ENCODE peak calls at places on chromosomes 4 and X, in six cellular contexts. V is A549, E is HepG2, F is endothelial cell of umbilical vein, B is GM12878, H is K562. S is an unnamed sample.
A peak's percentile ranks its signal among the peaks of the same experiment; 100 is the strongest.

GRCh38 chrX:13646154-13646549 is 6.8 kb upstream of the TCEANC start:
- DNase-seq in V (peak; percentile 24), H (peak; percentile 31), F (peak; percentile 42), E (peak; percentile 30), B (no peak), S (peak; percentile 53)

GRCh38 chr4:119299221-119300071 is 22.5 kb downstream of the FABP2 start:
- DNase-seq in F (peak; percentile 56), V (no peak), E (peak; percentile 54), B (peak; percentile 32), H (peak; percentile 10), S (peak; percentile 50)

GRCh38 chrX:154372612-154373022 is 1.8 kb downstream of the FLNA start:
- DNase-seq in V (peak; percentile 27), E (peak; percentile 27), B (peak; percentile 31), F (no peak), H (no peak), S (peak; percentile 26)

GRCh38 chrX:117196481-117196880 is 733.7 kb upstream of the CT83 start:
- DNase-seq in E (no peak), B (no peak), F (no peak), H (no peak), V (no peak), S (no peak)

GRCh38 chrX:13778916-13779315 is 38.0 kb downstream of the GPM6B start:
- DNase-seq in F (peak; percentile 68), E (no peak), V (no peak), B (no peak), H (no peak), S (peak; percentile 25)

GRCh38 chr4:94304365-94304971 is 38.2 kb downstream of the HPGDS start:
- DNase-seq in F (peak; percentile 66), E (peak; percentile 21), V (peak; percentile 18), B (no peak), H (no peak), S (peak; percentile 36)

GRCh38 chr4:726235-726787 is 20.7 kb downstream of the PCGF3 start:
- DNase-seq in H (no peak), F (peak; percentile 57), E (no peak), V (no peak), B (no peak), S (peak; percentile 33)

GRCh38 chr4:176856421-176856820 is 63.7 kb upstream of the VEGFC start:
- DNase-seq in H (no peak), F (no peak), V (no peak), B (no peak), E (no peak), S (no peak)

GRCh38 chr4:140260227-140260626 is 106.2 kb upstream of the MAML3 start:
- DNase-seq in F (peak; percentile 66), V (peak; percentile 20), B (no peak), E (no peak), H (no peak), S (no peak)

GRCh38 chrX:151753313-151754041 is 18.9 kb downstream of the CNGA2 start:
- DNase-seq in H (peak; percentile 65), E (peak; percentile 13), B (no peak), F (peak; percentile 49), V (peak; percentile 50), S (peak; percentile 52)

GRCh38 chrX:38804481-38805293 is 3.4 kb downstream of the MID1IP1 start:
- DNase-seq in F (peak; percentile 22), B (no peak), E (no peak), H (peak; percentile 35), V (peak; percentile 7), S (peak; percentile 47)

DNA sequence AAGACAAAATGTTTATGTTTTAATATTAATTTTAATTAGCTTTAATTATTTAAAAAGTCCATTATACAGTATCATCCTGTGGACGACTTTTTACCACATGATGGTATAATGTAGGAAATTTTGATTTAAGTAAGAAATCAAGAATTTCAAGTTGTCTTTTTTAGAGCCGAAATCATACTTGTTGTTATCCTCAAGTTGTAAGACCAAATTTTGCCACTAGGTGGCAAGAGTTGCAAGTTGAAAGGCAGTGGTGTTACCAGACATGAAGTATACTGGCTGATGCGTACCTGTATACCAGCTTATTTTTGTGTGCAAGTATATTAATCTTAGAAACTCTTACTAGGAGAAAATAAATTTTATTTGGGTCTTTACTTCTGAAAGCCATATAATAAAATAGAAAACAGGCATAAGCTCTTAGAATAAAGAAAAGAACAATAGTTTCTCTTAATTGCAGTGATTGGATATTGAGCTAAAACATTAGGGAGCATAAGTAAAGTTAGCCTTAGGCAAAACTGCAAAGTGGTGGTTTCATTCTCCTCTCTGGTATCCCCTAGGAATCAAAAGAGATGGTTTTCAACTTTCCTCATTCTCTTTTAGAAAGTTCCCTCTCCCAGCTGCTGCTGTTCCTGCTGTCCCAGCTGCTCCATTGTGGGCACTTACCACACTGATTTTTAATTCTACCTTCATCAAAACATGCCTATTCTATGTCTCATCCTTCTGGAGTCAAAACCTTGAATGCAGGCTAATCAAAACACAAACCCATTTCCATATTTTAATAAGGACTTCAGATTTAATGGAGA is 118.1 kb upstream of the WDFY3 start:
- DNase-seq in V (peak; percentile 2), F (peak; percentile 67), E (peak; percentile 60), H (peak; percentile 35), B (no peak), S (peak; percentile 66)
- TF ChIP-seq MYC in V (no peak), F (no peak), E (no peak), H (no peak), B (no peak), S (no peak)

DNA sequence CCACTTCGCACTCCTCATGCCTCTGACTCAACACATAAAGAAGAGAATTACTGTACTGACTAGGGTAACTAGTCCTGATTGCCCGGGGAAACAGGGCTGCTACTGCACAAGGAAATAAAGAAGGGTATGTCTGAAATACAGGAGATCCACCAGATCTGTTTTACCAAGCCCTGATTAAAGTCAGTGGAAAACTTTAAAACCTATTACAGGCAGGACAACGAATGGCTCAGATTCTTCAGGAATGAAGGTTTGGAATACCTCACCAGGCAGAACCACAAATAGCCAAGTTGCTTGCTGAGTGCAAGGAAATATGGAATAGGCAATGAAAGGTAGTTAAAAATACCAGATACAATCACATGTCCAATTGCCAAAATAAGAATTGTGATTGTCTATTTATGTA is 17.3 kb downstream of the LAMTOR3 start:
- DNase-seq in H (no peak), F (no peak), V (no peak), B (no peak), E (no peak), S (no peak)
- TF ChIP-seq POLR2A in H (no peak), F (no peak), V (no peak), B (no peak), E (no peak), S (no peak)

GRCh38 chr4:41413670-41414069 is 124.3 kb upstream of the LIMCH1 start:
- DNase-seq in H (no peak), V (no peak), E (no peak), F (peak; percentile 30), B (no peak), S (peak; percentile 29)
- H3K4me3 ChIP-seq in H (no peak overlapping the region), V (no peak overlapping the region), E (no peak overlapping the region), F (no peak overlapping the region), B (no peak overlapping the region), S (no peak overlapping the region)

DNA sequence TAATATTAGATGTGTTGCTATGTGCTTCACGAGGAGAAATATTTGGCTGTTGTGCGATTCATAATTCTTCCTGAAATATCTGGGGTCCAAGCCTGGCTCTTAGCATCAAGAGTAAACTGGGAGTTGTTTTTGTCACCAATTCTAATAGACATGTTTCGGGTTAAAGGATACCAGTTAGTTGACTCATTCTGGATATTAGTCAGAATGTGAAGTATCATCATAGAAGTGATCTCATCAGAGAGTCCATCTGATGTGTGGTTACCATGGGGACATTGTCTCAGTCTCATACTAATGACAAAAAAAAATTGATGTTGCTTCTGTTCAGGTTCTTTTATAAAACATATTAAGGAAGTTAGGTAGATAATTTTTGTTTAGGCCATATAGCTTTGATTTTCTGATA is 57.2 kb upstream of the MTMR1 start:
- DNase-seq in E (no peak), H (no peak), B (peak; percentile 5), V (peak; percentile 33), F (peak; percentile 24), S (no peak)
- TF ChIP-seq MYC in E (no peak), H (no peak), B (no peak), V (no peak), F (no peak), S (no peak)

DNA sequence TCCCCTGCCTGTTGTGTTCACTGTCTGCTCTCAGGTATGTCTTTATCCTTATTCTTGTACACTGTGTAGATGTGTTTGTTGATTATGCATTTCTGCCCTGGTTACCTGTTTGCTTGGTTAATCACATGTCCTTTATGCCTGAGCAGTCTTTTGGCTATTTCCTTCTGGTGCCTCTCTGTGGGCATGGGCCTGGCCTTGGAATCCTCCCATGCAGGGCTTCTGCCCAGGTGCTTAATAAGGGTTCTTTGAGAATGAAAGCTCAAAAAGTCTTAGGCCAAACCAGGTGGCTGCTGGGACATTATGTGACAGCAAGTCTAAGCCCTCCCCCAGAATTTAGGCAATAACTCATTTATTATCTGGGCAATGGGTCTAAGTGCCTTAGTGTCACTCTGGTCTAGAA is 26.5 kb downstream of the OTUD6A start:
- DNase-seq in E (no peak), V (no peak), H (no peak), B (no peak), F (no peak), S (no peak)
- TF ChIP-seq POLR2A in E (no peak), V (no peak), H (no peak), B (no peak), F (no peak), S (no peak)

GRCh38 chr4:153220709-153221367 is 16.6 kb downstream of the TRIM2 start:
- DNase-seq in H (no peak), B (no peak), V (no peak), E (no peak), F (no peak), S (no peak)

GRCh38 chr4:153222790-153223417 is 18.7 kb downstream of the TRIM2 start:
- DNase-seq in V (no peak), B (no peak), F (peak; percentile 69), H (no peak), E (no peak), S (peak; percentile 55)

GRCh38 chr4:153221783-153222161 is 17.5 kb downstream of the TRIM2 start:
- DNase-seq in B (no peak), V (no peak), F (no peak), E (no peak), H (no peak), S (no peak)

GRCh38 chr4:153223418-153223792 is 19.2 kb downstream of the TRIM2 start:
- DNase-seq in H (no peak), F (no peak), V (no peak), E (no peak), B (no peak), S (no peak)

GRCh38 chr4:153222162-153222789 is 18.0 kb downstream of the TRIM2 start:
- DNase-seq in B (no peak), H (no peak), E (no peak), V (no peak), F (peak; percentile 82), S (no peak)
- H3K4me3 ChIP-seq in B (peak overlapping the region; percentile 58), H (no peak overlapping the region), E (peak overlapping the region; percentile 74), V (no peak overlapping the region), F (peak overlapping the region; percentile 73), S (peak overlapping the region; percentile 37)

DNA sequence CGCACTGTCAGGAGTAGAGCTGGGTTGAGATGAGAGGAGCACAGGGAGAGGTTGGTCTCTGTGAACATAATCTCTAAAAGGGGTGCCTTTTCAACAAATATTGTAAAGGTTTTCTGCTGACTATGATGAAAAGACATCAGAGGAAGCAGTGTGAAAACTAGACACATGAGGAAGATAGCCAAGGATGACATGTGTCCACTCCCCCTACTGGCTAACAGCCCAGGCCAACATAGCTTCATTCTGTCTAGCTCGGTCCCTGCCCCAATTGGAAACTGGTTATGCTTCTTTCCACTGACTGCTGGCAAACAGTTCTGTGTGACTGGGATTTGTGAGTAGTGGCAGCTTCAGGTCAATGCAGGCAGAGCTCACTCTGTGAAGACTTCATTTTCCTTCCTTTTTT is 115.4 kb upstream of the ESX1 start:
- DNase-seq in V (peak; percentile 5), E (peak; percentile 6), F (no peak), H (no peak), B (no peak), S (peak; percentile 7)
- TF ChIP-seq MYC in V (no peak), E (no peak), F (no peak), H (no peak), B (no peak), S (no peak)